ENCODE peak calls at places on chromosomes 5 and 9, in six cellular contexts. S is AG08395; G is CD4-positive, alpha-beta memory T cell; C is head of caudate nucleus; V is Right ventricle myocardium inferior; O is fibroblast of the aortic adventitia. E is an unnamed sample.

GRCh38 chr9:135908334-135909204 is 1.2 kb upstream of the CAMSAP1 start:
- DNase-seq in S (no peak), G (no peak), C (no peak), V (peak; percentile 72), O (no peak), E (no peak)

GRCh38 chr9:9215050-9215449 is 1397.8 kb downstream of the PTPRD start:
- DNase-seq in S (no peak), G (no peak), C (no peak), V (no peak), O (no peak), E (no peak)

GRCh38 chr5:157514974-157515373 is 55.0 kb downstream of the NIPAL4 start:
- DNase-seq in S (no peak), G (no peak), C (no peak), V (no peak), O (no peak), E (no peak)

GRCh38 chr5:58042933-58043606 is 416.8 kb downstream of the PLK2 start:
- DNase-seq in S (peak; percentile 1), G (no peak), C (no peak), V (no peak), O (peak; percentile 55), E (peak; percentile 89)

GRCh38 chr5:41736641-41737040 is 133.6 kb downstream of the OXCT1 start:
- DNase-seq in S (no peak), G (no peak), C (no peak), V (no peak), O (no peak), E (no peak)

GRCh38 chr9:85703398-85703797 is 38.4 kb downstream of the AGTPBP1 start:
- DNase-seq in S (no peak), G (no peak), C (no peak), V (no peak), O (no peak), E (no peak)

GRCh38 chr5:179267071-179267670 is 78.1 kb downstream of the ADAMTS2 start:
- DNase-seq in S (no peak), G (no peak), C (no peak), V (peak; percentile 56), O (no peak), E (peak; percentile 27)

GRCh38 chr5:67245259-67245846 is 48.8 kb upstream of the CD180 start:
- DNase-seq in S (no peak), G (no peak), C (no peak), V (no peak), O (no peak), E (no peak)

GRCh38 chr9:112751059-112751795 is 667 bp downstream of the SNX30 start:
- DNase-seq in S (peak; percentile 53), G (peak; percentile 38), C (peak; percentile 56), V (peak; percentile 75), O (peak; percentile 58), E (peak; percentile 86)

GRCh38 chr5:67748165-67748690 is 467.3 kb upstream of the PIK3R1 start:
- DNase-seq in S (no peak), G (no peak), C (no peak), V (no peak), O (no peak), E (no peak)

GRCh38 chr9:4837768-4838546 is 45.2 kb downstream of the RCL1 start:
- DNase-seq in S (peak; percentile 86), G (no peak), C (peak; percentile 50), V (no peak), O (peak; percentile 91), E (no peak)

GRCh38 chr9:34636791-34637355 is 714 bp downstream of the SIGMAR1 start:
- DNase-seq in S (peak; percentile 45), G (no peak), C (no peak), V (peak; percentile 25), O (peak; percentile 44), E (no peak)

GRCh38 chr9:133374612-133375115 is 1.2 kb downstream of the SURF4 start:
- DNase-seq in S (peak; percentile 49), G (peak; percentile 40), C (no peak), V (no peak), O (peak; percentile 64), E (no peak)

E was measured in mesendoderm.